ENCODE peak calls at places on chromosomes 6 and 20, in nine cellular contexts. Z is neural progenitor cell, F is A549, I is fibroblast of lung, G is neuronal stem cell, T is endothelial cell of umbilical vein, K is SK-N-SH, A is OCI-LY7, E is PC-9. P is an unnamed sample.

GRCh38 chr20:56249244-56249955 is 868 bp downstream of the MC3R start:
- DNase-seq in Z (peak), F (peak), I (no peak), G (no peak), T (no peak), K (peak), A (peak), E (peak), P (peak)

GRCh38 chr6:19892250-19892649 is 55.1 kb downstream of the ID4 start:
- DNase-seq in Z (no peak), F (no peak), I (no peak), G (no peak), T (no peak), K (no peak), A (no peak), E (peak), P (no peak)

GRCh38 chr20:49599746-49600113 is 31.8 kb upstream of the PTGIS start:
- DNase-seq in Z (no peak), F (no peak), I (no peak), G (no peak), T (no peak), K (no peak), A (no peak), E (no peak), P (no peak)

GRCh38 chr6:132236744-132237143 is 164.5 kb downstream of the MOXD1 start:
- DNase-seq in Z (peak), F (no peak), I (no peak), G (peak), T (no peak), K (no peak), A (no peak), E (no peak), P (no peak)

GRCh38 chr6:39366875-39367618 is 44.5 kb upstream of the KCNK16 start:
- DNase-seq in Z (no peak), F (no peak), I (no peak), G (no peak), T (no peak), K (peak), A (no peak), E (no peak), P (no peak)

GRCh38 chr6:94251878-94252277 is 832.5 kb upstream of the EPHA7 start:
- DNase-seq in Z (peak), F (no peak), I (no peak), G (no peak), T (no peak), K (no peak), A (no peak), E (no peak), P (no peak)

GRCh38 chr6:57310817-57311157 is 6.6 kb upstream of the PRIM2 start:
- DNase-seq in Z (no peak), F (no peak), I (no peak), G (no peak), T (no peak), K (no peak), A (no peak), E (no peak), P (peak)

GRCh38 chr20:64115171-64115911 is 8.0 kb upstream of the NPBWR2 start:
- DNase-seq in Z (no peak), F (no peak), I (no peak), G (no peak), T (no peak), K (peak), A (no peak), E (no peak), P (no peak)

GRCh38 chr6:41065550-41066026 is 6.6 kb downstream of the OARD1 start:
- DNase-seq in Z (no peak), F (no peak), I (no peak), G (no peak), T (no peak), K (no peak), A (no peak), E (no peak), P (no peak)

GRCh38 chr6:10555625-10556309 is 34.6 kb downstream of the GCNT2 start:
- DNase-seq in Z (peak), F (no peak), I (peak), G (peak), T (peak), K (peak), A (no peak), E (no peak), P (no peak)

GRCh38 chr20:33145521-33145920 is 22.4 kb upstream of the BPIFA2 start:
- DNase-seq in Z (no peak), F (no peak), I (no peak), G (no peak), T (no peak), K (no peak), A (no peak), E (no peak), P (no peak)

GRCh38 chr6:169984181-169985120 is 233.0 kb downstream of the ERMARD start:
- DNase-seq in Z (no peak), F (no peak), I (no peak), G (no peak), T (no peak), K (no peak), A (no peak), E (no peak), P (no peak)

GRCh38 chr6:31222496-31222895 is 49.4 kb downstream of the HLA-C start:
- DNase-seq in Z (no peak), F (no peak), I (no peak), G (no peak), T (no peak), K (no peak), A (peak), E (no peak), P (no peak)

GRCh38 chr6:144758602-144759001 is 473.5 kb downstream of the UTRN start:
- DNase-seq in Z (no peak), F (peak), I (peak), G (no peak), T (peak), K (no peak), A (no peak), E (peak), P (no peak)

GRCh38 chr6:152004036-152004566 is 196.6 kb downstream of the ESR1 start:
- DNase-seq in Z (no peak), F (no peak), I (no peak), G (no peak), T (no peak), K (no peak), A (no peak), E (no peak), P (no peak)

GRCh38 chr20:34410331-34410730 is 47.3 kb downstream of the ITCH start:
- DNase-seq in Z (no peak), F (no peak), I (no peak), G (no peak), T (no peak), K (no peak), A (no peak), E (no peak), P (no peak)

GRCh38 chr20:34420146-34420545 is 57.1 kb downstream of the ITCH start:
- DNase-seq in Z (no peak), F (no peak), I (peak), G (no peak), T (peak), K (no peak), A (no peak), E (no peak), P (no peak)

GRCh38 chr20:34412453-34412852 is 49.4 kb downstream of the ITCH start:
- DNase-seq in Z (no peak), F (no peak), I (no peak), G (no peak), T (no peak), K (no peak), A (no peak), E (no peak), P (no peak)

GRCh38 chr20:34420975-34421374 is 57.9 kb downstream of the ITCH start:
- DNase-seq in Z (no peak), F (no peak), I (no peak), G (no peak), T (no peak), K (no peak), A (no peak), E (no peak), P (no peak)

DNA sequence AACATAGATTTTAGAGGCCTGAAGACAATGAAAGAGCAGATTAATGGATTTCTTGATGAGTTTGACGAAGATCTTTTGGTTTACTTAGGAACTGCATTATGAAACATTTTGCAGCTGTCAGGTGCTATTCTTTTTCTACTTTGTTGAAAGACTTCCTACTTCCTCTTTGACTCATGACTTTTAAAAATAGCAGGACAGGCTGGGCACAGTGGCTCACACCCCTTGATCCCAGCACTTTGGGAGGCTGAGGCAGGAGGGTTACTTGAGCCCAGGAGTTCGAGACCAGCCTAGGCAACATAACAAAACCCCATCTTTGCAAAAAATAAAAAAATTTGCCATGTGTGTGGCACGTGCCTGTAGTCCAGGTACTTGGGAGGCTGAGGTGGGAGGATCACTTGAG is 52.0 kb downstream of the ITCH start:
- DNase-seq in Z (no peak), F (no peak), I (no peak), G (no peak), T (peak), K (no peak), A (peak), E (no peak), P (peak)
- H3K4me2 ChIP-seq in Z (no peak), F (no peak), I (no peak), G (no peak), T (peak), K (no peak), A (peak), E (no peak), P (peak)

GRCh38 chr6:42402184-42402583 is 49.5 kb downstream of the TRERF1 start:
- DNase-seq in Z (no peak), F (no peak), I (peak), G (no peak), T (no peak), K (peak), A (no peak), E (peak), P (no peak)
- H3K4me2 ChIP-seq in Z (no peak), F (peak), I (no peak), G (no peak), T (no peak), K (peak), A (no peak), E (peak), P (no peak)

GRCh38 chr20:19935842-19936241 is 81.3 kb upstream of the NAA20 start:
- DNase-seq in Z (no peak), F (no peak), I (no peak), G (no peak), T (no peak), K (no peak), A (no peak), E (peak), P (no peak)
- H3K4me2 ChIP-seq in Z (no peak), F (peak), I (no peak), G (no peak), T (no peak), K (no peak), A (no peak), E (peak), P (peak)

DNA sequence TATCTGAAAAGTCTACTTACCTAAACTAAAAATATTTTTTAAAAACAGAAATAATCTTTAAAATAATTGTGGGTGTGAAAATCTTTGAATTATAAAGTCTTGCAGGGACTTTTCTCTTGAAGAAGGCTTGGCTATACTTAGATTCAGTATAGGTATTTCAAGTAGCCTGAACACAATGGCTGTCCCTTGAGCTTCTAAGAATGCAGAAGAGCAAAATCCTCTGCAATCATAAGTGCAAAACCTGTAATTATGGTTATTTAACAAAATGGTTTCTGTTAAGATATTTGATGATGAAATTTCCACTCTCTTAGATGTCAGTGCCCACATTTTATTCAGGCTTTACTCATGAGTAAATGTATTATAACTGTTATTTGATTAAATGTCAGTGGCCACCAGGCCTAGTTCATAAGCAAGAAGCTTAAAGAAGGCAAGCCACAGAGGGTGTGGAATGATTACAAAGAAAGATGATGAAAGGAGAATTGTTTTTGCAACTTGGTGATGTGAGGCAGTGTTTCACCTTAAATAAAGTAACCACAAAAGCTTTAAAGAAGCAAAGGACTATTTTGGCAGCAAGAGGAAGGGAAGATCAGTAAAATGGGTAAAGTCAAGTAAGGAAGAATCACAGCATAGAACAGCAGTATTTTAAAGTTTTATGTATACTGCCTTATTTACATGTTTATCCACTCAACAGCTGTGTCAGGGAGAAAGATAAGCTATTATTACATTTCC is 351.3 kb upstream of the RUNX2 start:
- DNase-seq in Z (no peak), F (no peak), I (peak), G (no peak), T (no peak), K (no peak), A (no peak), E (no peak), P (no peak)
- H3K4me2 ChIP-seq in Z (no peak), F (no peak), I (no peak), G (no peak), T (no peak), K (no peak), A (no peak), E (no peak), P (no peak)

DNA sequence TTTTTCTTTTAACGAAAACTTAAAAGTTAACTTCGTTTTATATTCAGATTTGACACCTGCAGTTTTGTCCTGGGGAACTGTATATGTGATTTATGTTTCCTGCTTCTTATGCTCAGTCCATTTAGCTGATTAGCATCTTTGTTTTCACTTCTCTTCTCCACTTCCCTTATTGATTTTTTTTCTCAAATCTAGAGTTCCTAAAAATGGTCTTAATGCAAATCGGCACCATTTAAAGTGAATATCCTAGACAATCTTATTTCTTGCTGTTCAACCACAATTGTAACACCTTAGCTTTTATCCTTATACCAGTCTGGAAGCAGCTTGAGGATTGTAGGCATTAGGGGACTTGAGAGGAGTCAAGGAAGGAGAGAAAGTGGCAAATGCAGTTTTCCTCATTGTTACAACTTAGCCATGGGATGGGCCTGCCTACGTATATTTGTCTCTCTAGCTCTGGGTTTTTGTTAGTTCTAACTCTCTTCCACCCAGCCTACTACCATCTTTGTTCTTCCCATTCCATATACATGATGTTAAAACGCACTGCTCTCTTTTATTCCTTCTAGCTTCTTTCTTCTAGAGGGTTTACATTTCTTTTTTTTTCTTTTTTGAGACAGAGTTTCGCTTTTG is 8.5 kb downstream of the QRSL1 start:
- DNase-seq in Z (no peak), F (no peak), I (no peak), G (no peak), T (peak), K (no peak), A (peak), E (no peak), P (peak)
- H3K4me2 ChIP-seq in Z (no peak), F (no peak), I (no peak), G (no peak), T (no peak), K (no peak), A (peak), E (no peak), P (peak)

GRCh38 chr6:111825439-111825838 is 47.8 kb downstream of the FYN start:
- DNase-seq in Z (no peak), F (no peak), I (no peak), G (no peak), T (no peak), K (no peak), A (no peak), E (no peak), P (no peak)

GRCh38 chr6:111828799-111829198 is 44.5 kb downstream of the FYN start:
- DNase-seq in Z (no peak), F (no peak), I (no peak), G (no peak), T (no peak), K (no peak), A (no peak), E (no peak), P (no peak)

GRCh38 chr6:111823831-111824607 is 49.2 kb downstream of the FYN start:
- DNase-seq in Z (no peak), F (no peak), I (peak), G (no peak), T (peak), K (no peak), A (no peak), E (no peak), P (no peak)

GRCh38 chr6:111823012-111823411 is 50.2 kb downstream of the FYN start:
- DNase-seq in Z (no peak), F (no peak), I (no peak), G (no peak), T (no peak), K (no peak), A (no peak), E (no peak), P (no peak)

GRCh38 chr6:111824608-111825337 is 48.5 kb downstream of the FYN start:
- DNase-seq in Z (no peak), F (no peak), I (no peak), G (no peak), T (no peak), K (no peak), A (no peak), E (no peak), P (no peak)
- H3K4me2 ChIP-seq in Z (no peak), F (no peak), I (no peak), G (no peak), T (no peak), K (peak), A (no peak), E (peak), P (peak)

GRCh38 chr6:33315753-33316602 is 1.6 kb downstream of the ZBTB22 start:
- DNase-seq in Z (no peak), F (no peak), I (no peak), G (no peak), T (no peak), K (peak), A (no peak), E (no peak), P (no peak)
- H3K4me2 ChIP-seq in Z (no peak), F (no peak), I (no peak), G (no peak), T (no peak), K (no peak), A (no peak), E (no peak), P (peak)

DNA sequence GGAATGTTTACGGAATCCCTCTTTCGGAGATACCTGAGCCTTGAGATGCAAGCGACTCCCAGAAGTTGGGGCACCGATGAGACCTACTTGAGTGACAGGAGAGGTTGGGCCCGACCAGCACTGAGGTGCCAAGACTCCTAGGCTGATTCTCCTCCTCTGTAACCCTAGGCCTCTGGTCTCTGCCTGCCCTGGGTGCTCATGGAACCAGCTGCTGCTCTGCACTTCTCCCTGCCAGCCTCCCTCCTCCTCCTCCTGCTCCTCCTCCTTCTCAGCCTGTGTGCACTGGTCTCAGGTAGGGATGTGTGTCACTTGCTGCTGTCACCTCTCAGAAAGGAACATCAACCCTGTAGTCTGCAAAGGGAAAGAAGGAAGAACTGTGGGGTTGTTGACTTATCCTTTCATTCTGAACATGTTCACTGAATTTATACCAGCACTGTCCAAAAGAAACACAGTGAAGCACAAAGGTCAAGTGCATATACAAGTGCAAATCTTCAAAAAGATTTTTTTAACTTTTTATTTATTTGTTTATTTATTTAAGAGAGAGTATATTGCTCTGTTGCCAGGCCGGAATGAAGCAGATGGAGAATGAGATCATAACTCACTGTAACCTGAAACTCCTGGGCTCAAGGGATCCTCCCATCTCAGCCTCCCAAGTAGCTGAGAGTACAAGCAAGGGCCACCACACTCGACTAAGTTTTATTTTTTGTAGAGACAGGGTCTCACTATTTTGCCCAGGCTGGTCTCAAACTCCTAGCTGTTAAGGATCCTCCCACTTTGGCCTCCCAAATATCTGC is 913 bp downstream of the BTN2A2 start:
- DNase-seq in Z (peak), F (peak), I (peak), G (no peak), T (peak), K (no peak), A (peak), E (peak), P (peak)
- H3K4me2 ChIP-seq in Z (peak), F (peak), I (peak), G (peak), T (peak), K (peak), A (peak), E (peak), P (peak)

P was measured in Karpas-422.